ENCODE peak calls at places on chromosomes 6 and 20, in four cellular contexts. I is cardiac fibroblast, Q is left ventricle myocardium inferior, Y is RWPE1. V is an unnamed sample.

GRCh38 chr20:32861446-32861845 is 2.7 kb downstream of the EFCAB8 start:
- DNase-seq in I (no peak), Q (no peak), Y (no peak), V (no peak)

GRCh38 chr20:62772994-62773858 is 23.0 kb upstream of the MRGBP start:
- DNase-seq in I (no peak), Q (no peak), Y (peak), V (peak)

GRCh38 chr20:5634894-5635293 is 115.3 kb upstream of the SHLD1 start:
- DNase-seq in I (no peak), Q (no peak), Y (no peak), V (no peak)

GRCh38 chr6:62272118-62272517 is 13.9 kb downstream of the KHDRBS2 start:
- DNase-seq in I (no peak), Q (no peak), Y (no peak), V (no peak)

GRCh38 chr6:28803337-28803709 is 120.5 kb downstream of the TRIM27 start:
- DNase-seq in I (no peak), Q (no peak), Y (no peak), V (no peak)

GRCh38 chr20:41052742-41053419 is 24.3 kb downstream of the TOP1 start:
- DNase-seq in I (peak), Q (no peak), Y (no peak), V (peak)

GRCh38 chr6:13012271-13012670 is 295.7 kb downstream of the PHACTR1 start:
- DNase-seq in I (no peak), Q (no peak), Y (no peak), V (no peak)

GRCh38 chr20:53070714-53071392 is 98.7 kb downstream of the TSHZ2 start:
- DNase-seq in I (no peak), Q (no peak), Y (no peak), V (no peak)

GRCh38 chr6:30879684-30880427 is 4.5 kb upstream of the DDR1 start:
- DNase-seq in I (no peak), Q (no peak), Y (no peak), V (no peak)

GRCh38 chr6:106732541-106732940 is 103.2 kb downstream of the QRSL1 start:
- DNase-seq in I (no peak), Q (no peak), Y (no peak), V (peak)

GRCh38 chr6:35370124-35370741 is 27.9 kb downstream of the PPARD start:
- DNase-seq in I (peak), Q (peak), Y (peak), V (peak)

GRCh38 chr20:49228676-49229075 is 9.5 kb downstream of the DDX27 start:
- DNase-seq in I (no peak), Q (no peak), Y (no peak), V (no peak)

GRCh38 chr20:49230575-49231211 is 11.5 kb downstream of the DDX27 start:
- DNase-seq in I (no peak), Q (peak), Y (no peak), V (peak)

GRCh38 chr20:49231461-49231860 is 12.2 kb downstream of the DDX27 start:
- DNase-seq in I (no peak), Q (no peak), Y (no peak), V (no peak)

GRCh38 chr20:49230021-49230420 is 10.8 kb downstream of the DDX27 start:
- DNase-seq in I (no peak), Q (no peak), Y (no peak), V (no peak)

DNA sequence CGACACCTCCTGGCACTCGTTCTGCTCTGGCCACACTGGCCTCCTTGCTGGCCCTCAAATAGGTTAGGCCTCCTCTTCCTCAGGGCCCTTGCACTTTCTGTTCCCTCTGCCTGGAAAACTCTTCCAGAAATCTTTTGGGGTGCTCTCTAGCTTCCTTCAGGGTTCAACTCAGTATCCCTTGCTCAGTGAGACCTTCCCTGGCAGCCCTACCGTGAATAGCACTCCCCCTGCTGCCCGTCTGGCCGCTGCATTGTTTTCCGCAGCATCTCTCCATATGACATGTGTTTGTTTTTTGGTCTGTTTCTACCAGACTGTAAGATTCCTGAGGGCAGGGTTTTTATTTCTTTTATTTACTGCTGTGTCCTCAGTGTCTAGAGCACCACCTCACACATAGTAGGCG is 6.7 kb downstream of the DDX27 start:
- DNase-seq in I (no peak), Q (no peak), Y (no peak), V (no peak)
- TF ChIP-seq CTCF in I (no peak), Q (no peak), Y (no peak), V (no peak)

GRCh38 chr20:37456948-37457347 is 64.1 kb upstream of the NNAT start:
- DNase-seq in I (no peak), Q (no peak), Y (no peak), V (no peak)
- TF ChIP-seq CTCF in I (no peak), Q (no peak), Y (no peak), V (no peak)

DNA sequence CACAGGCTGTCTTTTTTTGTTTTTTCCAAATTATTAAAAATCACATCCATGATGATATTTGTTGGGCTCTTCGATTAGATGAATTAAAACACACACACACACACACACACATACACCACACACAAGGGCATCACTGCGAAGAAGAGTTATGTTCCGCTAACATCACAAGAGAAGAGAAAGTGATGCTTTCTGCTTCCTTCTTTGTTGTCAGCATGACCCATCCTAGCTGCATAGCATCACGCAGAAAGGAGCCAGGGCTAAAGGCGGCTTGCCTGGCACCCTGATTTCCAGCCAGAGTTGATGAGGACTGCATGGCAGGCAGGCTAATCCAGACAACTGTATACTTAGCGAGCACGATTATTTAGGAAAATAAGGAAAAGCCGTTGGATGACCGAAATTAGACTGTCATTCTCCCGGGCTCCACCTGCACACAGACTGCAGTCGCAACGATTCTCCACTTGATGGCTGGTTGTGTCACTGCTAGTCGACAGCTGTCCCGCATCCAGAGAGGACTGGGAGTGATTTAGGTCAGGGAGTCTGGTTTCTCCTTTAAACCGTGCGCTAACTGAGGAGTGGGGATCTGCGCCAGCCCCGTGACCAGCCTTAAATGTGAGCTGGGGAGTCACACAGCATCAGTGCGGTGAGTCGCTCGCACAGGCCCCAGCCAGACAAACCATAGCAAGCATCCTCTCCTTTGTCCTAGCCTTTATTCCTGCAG is 70.6 kb upstream of the SOX4 start:
- DNase-seq in I (no peak), Q (no peak), Y (no peak), V (no peak)
- TF ChIP-seq CTCF in I (no peak), Q (peak), Y (no peak), V (no peak)

DNA sequence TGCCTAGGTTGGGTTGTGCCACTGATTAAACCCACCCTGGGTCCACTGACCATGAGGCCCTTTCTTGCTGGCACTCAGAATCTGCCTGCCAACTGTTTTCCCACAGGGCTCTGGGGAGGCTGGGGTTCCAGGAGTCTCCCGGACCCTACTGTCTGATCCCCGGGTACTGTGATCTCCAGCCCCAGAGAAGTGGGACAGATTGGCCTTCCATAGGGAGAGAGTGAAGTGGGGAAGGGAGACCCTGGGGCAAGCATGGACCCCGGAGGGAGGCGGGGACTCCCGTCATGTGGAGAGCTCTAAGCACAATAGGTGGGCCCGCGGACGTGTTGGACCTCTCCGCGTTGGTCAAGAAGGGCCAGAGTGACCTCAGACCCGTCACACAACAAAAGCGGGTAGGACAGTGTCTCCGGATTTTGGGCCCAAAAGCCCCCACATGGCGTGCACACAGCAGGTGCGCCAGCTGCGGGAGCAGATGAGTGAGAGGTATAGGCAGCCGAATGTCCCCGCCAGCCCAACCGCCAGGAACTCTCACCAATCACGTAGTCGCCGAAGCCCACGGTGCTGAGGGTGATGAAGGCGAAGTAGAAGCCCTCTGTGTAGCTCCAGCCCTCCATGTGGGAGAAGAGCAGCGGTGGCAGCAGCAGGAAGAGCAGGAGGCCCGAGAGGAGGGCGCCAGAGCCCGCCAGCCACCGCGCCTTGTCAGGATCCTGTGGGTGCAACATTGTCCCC is 10.6 kb downstream of the KCNK17 start:
- DNase-seq in I (no peak), Q (no peak), Y (no peak), V (no peak)
- TF ChIP-seq CTCF in I (no peak), Q (peak), Y (peak), V (no peak)

DNA sequence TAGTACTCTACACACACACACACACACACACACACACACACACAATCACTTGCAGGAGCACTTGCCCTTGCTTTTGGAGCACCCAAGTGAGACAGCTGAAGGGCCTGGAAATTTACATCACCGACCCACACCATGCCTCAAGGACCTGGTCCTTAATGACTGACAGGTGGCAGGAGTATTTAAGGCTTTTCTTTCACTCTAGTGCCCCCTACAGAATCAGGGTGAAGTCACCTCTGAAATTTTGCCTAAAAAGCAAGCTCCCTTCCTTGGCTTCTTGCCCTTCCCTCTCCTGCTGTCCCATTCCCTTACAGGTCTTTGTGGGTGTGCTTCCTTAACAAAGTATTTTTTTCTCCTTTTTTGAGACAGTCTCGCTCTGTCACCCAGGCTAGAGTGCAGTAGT is 353.5 kb upstream of the IRAK1BP1 start:
- DNase-seq in I (peak), Q (no peak), Y (no peak), V (no peak)
- TF ChIP-seq CTCF in I (peak), Q (no peak), Y (no peak), V (no peak)

DNA sequence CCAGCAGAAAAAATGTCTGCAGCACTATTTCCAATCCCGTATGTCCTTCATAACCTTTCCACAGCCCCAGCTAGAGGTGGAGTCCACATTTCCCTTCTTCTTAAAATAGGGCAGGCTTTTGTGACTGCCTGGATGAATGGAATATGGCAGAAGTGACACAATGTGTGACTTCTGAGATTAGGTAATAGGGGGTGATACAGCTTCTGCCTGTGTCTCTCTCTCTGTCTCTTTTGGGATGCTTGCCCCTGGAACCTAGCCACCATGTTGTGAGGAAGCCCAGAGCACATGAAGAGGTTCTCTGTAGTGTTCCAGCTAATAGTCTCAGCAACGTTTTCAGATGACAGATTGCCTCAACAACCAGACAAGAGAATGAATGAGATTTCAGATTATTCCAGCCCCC is 51.4 kb downstream of the CLIC5 start:
- DNase-seq in I (no peak), Q (no peak), Y (no peak), V (no peak)
- TF ChIP-seq CTCF in I (no peak), Q (no peak), Y (no peak), V (no peak)

GRCh38 chr6:132209351-132209750 is 191.9 kb downstream of the MOXD1 start:
- DNase-seq in I (no peak), Q (no peak), Y (peak), V (no peak)
- TF ChIP-seq CTCF in I (no peak), Q (no peak), Y (no peak), V (no peak)

DNA sequence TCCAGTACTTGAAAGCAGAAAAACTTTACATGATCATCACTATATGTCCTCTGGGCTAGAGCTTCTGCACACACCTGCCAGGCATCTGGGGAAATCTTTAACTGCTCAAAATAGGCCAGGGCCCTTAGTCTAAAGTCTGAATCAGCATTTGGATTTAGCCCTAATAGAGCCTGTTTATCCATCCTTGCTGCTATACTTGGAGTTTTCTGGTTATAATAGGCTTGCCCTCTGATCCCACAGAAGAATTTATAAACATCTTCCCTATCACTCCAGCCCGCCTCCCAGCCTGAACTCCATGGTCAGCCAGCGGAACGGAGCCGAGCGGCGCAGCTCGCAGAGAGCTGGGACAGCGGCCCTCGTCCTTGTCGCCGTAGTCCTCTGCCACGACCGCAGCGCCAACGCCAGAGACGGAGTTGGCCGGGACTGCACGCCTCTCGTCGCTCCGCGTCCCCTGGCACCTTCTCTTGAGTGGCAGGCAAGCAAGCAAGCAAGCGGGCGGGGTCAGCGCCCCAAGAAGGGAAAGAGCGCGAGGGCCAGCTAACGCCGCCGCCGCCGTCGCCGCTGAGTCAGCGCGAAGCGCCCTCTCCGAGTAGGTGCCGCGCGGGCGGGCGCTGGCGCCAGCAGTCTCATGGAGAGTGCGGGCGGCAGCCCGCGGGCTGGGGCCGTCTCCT is 25.4 kb upstream of the ASIP start:
- DNase-seq in I (peak), Q (peak), Y (peak), V (peak)
- TF ChIP-seq CTCF in I (no peak), Q (peak), Y (no peak), V (no peak)

V was measured in mucosa of descending colon.